ENCODE peak calls at places on chromosome 17, in five cellular contexts. T is PC-3; G is CD8-positive, alpha-beta T cell; M is left ventricle myocardium inferior; W is HCT116. L is an unnamed sample.
A peak's percentile ranks its signal among the peaks of the same experiment; 100 is the strongest.

GRCh38 chr17:34826332-34826731 is 134.9 kb downstream of the CCT6B start:
- DNase-seq in T (peak; percentile 44), G (no peak), M (no peak), W (no peak), L (no peak)

GRCh38 chr17:15340966-15341365 is 431 bp downstream of the TEKT3 start:
- DNase-seq in T (no peak), G (no peak), M (no peak), W (no peak), L (no peak)

GRCh38 chr17:48027322-48027981 is 10.1 kb downstream of the COPZ2 start:
- DNase-seq in T (no peak), G (no peak), M (no peak), W (no peak), L (no peak)

GRCh38 chr17:67378444-67379250 is 1.6 kb downstream of the PITPNC1 start:
- DNase-seq in T (peak; percentile 94), G (peak; percentile 59), M (peak; percentile 80), W (peak; percentile 56), L (peak; percentile 54)

GRCh38 chr17:74736423-74737298 is at the start of gene RAB37:
- DNase-seq in T (no peak), G (no peak), M (peak; percentile 60), W (peak; percentile 47), L (no peak)

GRCh38 chr17:19705201-19705600 is 11.2 kb downstream of the SLC47A2 start:
- DNase-seq in T (no peak), G (no peak), M (no peak), W (no peak), L (no peak)

GRCh38 chr17:1759529-1759928 is 2.3 kb upstream of the SERPINF1 start:
- DNase-seq in T (peak; percentile 53), G (no peak), M (no peak), W (no peak), L (peak; percentile 72)

GRCh38 chr17:33732116-33732515 is 439.0 kb upstream of the ASIC2 start:
- DNase-seq in T (no peak), G (no peak), M (no peak), W (no peak), L (no peak)

GRCh38 chr17:47335101-47335936 is 11.6 kb downstream of the EFCAB13 start:
- DNase-seq in T (no peak), G (no peak), M (no peak), W (no peak), L (no peak)

GRCh38 chr17:61783120-61783519 is 80.2 kb downstream of the BRIP1 start:
- DNase-seq in T (no peak), G (no peak), M (no peak), W (no peak), L (no peak)

GRCh38 chr17:39631403-39631802 is 4.7 kb downstream of the PPP1R1B start:
- DNase-seq in T (peak; percentile 78), G (no peak), M (no peak), W (no peak), L (peak; percentile 60)

GRCh38 chr17:253091-253846 is 71.8 kb upstream of the DOC2B start:
- DNase-seq in T (no peak), G (no peak), M (no peak), W (no peak), L (no peak)

GRCh38 chr17:3447625-3448024 is 14.0 kb upstream of the OR1E2 start:
- DNase-seq in T (peak; percentile 17), G (no peak), M (no peak), W (peak; percentile 34), L (peak; percentile 15)
- TF ChIP-seq CTCF in T (peak; percentile 47), G (no peak), M (no peak), W (peak; percentile 60), L (peak; percentile 45)

GRCh38 chr17:76140661-76141211 is 309 bp downstream of the FOXJ1 start:
- DNase-seq in T (no peak), G (no peak), M (no peak), W (no peak), L (no peak)

GRCh38 chr17:76139801-76140660 is 1.0 kb downstream of the FOXJ1 start:
- DNase-seq in T (no peak), G (no peak), M (no peak), W (no peak), L (no peak)

GRCh38 chr17:76139261-76139752 is 1.7 kb downstream of the FOXJ1 start:
- DNase-seq in T (no peak), G (no peak), M (no peak), W (no peak), L (no peak)

GRCh38 chr17:76141212-76142043 is at the start of gene FOXJ1:
- DNase-seq in T (peak; percentile 96), G (peak; percentile 86), M (peak; percentile 83), W (peak; percentile 87), L (peak; percentile 53)

DNA sequence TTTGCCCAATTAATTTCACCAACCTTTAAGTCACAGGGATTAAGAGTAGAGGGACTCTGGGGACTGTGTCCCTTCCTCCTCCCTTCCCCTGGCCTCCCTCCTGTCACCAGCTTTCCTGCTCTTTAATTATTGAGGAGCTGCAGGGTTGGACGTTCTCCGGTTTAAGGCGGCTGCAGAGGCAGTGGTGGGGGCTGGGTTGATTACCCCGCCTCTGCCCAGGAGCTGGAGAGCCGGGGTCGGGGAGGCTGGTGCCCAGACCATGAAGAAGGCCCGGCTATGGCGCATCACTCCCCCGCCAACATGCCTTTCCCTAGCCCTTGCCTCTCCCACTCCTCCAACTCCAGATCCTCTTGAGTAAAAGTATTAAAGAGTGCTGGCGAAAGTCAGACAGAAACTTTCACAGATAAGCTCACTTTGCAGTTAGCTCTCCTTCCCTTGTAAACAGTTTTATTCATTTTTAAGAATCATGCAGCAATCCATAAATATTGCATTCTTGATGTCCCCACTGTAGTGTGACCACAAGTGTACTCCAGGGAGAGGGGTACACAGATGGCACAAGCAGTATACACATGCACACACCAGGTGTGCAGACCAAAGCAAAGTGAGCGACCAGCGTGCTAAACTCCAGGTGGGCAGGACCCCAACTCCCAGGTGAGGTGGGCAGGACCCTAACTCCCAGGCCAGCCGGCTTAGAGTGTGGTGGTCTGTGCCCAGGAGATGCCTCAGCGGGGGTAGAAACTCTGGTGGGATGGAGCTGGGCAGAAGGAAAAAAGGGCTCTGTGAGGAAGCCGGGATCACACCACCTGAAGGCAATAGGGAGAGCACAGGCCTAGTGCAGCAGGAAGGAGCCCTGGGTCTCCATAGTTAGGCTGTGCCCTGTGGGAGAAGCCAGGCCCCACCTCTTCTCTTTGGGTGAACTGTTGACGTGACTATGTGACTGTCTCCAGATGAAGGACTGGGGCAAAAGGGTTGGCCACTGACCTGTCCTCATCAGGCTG is 1.3 kb upstream of the FOXJ1 start:
- DNase-seq in T (no peak), G (no peak), M (no peak), W (no peak), L (no peak)
- H3K4me1 ChIP-seq in T (peaks cover 22% of the 10 kb centered on the region), G (peaks cover 78% of the 10 kb centered on the region), M (peaks cover 73% of the 10 kb centered on the region), W (peaks cover 30% of the 10 kb centered on the region), L (no peaks in the 10 kb centered on the region)

GRCh38 chr17:80724723-80725388 is 180.2 kb downstream of the RPTOR start:
- DNase-seq in T (peak; percentile 66), G (no peak), M (no peak), W (peak; percentile 2), L (peak; percentile 50)
- H3K27ac ChIP-seq in T (peak overlapping the region; percentile 40), G (no peak overlapping the region), M (no peak overlapping the region), W (no peak overlapping the region), L (peak overlapping the region; percentile 78)

GRCh38 chr17:16380640-16381495 is at the start of gene UBB:
- DNase-seq in T (peak; percentile 98), G (peak; percentile 88), M (peak; percentile 97), W (peak; percentile 95), L (peak; percentile 97)
- TF ChIP-seq CTCF in T (no peak), G (no peak), M (no peak), W (no peak), L (no peak)

DNA sequence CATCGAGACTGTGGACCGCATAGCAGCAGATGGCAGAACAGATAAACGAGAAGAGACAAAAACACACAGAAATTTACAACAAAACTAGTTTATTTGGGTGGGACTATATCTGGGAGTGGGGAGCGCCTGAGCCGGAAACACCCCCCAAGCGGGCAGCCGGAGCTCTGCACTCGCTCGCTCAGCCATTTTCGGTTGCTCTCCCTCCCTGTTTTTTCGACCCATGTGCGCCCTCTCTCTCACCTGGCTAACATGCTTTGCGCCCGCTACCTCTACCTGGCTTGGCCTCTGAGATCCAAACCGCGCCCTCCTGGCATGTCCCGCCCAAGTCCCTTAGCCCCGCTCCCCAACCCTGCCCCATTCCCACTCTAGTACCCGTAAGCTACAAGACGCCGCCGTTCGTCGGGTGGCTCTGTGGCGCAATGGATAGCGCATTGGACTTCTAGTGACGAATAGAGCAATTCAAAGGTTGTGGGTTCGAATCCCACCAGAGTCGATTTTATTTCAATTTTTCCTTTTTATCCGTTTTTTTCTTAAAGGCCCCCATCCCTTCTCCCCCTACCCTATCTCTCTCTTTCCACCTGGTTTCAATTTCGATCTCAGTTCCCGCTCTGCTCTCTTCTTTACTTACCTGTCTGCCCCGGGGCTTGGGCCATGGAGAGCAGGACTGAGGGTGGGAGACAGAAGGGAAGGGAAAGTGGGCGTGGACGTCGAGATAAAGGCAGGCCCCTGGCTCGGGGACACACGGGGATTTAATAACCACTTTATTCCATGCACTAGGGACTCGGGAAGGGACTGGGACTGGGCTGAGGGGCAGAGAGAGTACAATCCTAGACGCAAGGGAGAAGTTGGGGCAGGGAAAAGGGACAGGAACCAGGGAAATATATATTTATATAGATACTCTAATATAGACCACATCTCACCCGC is 2.5 kb upstream of the ALOXE3 start:
- DNase-seq in T (peak; percentile 90), G (no peak), M (no peak), W (peak; percentile 88), L (peak; percentile 85)
- H3K4me1 ChIP-seq in T (peaks cover 15% of the 10 kb centered on the region), G (peaks cover 61% of the 10 kb centered on the region), M (peaks cover 76% of the 10 kb centered on the region), W (peaks cover 73% of the 10 kb centered on the region), L (peaks cover 3% of the 10 kb centered on the region)

GRCh38 chr17:57861737-57862409 is 12.0 kb upstream of the MRPS23 start:
- DNase-seq in T (peak; percentile 43), G (no peak), M (peak; percentile 78), W (no peak), L (no peak)

GRCh38 chr17:57861000-57861736 is 11.3 kb upstream of the MRPS23 start:
- DNase-seq in T (peak; percentile 50), G (no peak), M (peak; percentile 64), W (peak; percentile 75), L (no peak)

GRCh38 chr17:57862990-57863667 is 13.3 kb upstream of the MRPS23 start:
- DNase-seq in T (no peak), G (no peak), M (no peak), W (no peak), L (no peak)

GRCh38 chr17:57864273-57864672 is 14.4 kb upstream of the MRPS23 start:
- DNase-seq in T (no peak), G (no peak), M (no peak), W (no peak), L (no peak)

GRCh38 chr17:57862410-57862989 is 12.7 kb upstream of the MRPS23 start:
- DNase-seq in T (no peak), G (no peak), M (no peak), W (no peak), L (no peak)
- H3K27ac ChIP-seq in T (no peak overlapping the region), G (no peak overlapping the region), M (peak overlapping the region; percentile 81), W (peak overlapping the region; percentile 79), L (no peak overlapping the region)

GRCh38 chr17:78101112-78101511 is 27.4 kb downstream of the TMC6 start:
- DNase-seq in T (no peak), G (no peak), M (no peak), W (no peak), L (no peak)
- TF ChIP-seq CTCF in T (no peak), G (no peak), M (no peak), W (no peak), L (no peak)

L was measured in foreskin keratinocyte.